ENCODE peak calls at places on chromosomes 13 and 19, in nine cellular contexts. J, A, Q, X, L, I, Y, T and H are unnamed samples.

GRCh38 chr13:36536546-36536945 is 104.3 kb downstream of the CCNA1 start:
- DNase-seq in Y (no peak), X (no peak), I (no peak), Q (no peak), J (no peak), L (no peak), A (no peak), T (no peak), H (no peak)

GRCh38 chr13:110216403-110217041 is 90.4 kb downstream of the COL4A1 start:
- DNase-seq in I (no peak), Y (no peak), T (no peak), X (no peak), J (peak; percentile 46), A (no peak), Q (no peak), L (peak; percentile 84), H (no peak)

GRCh38 chr13:47831265-47831664 is 169.8 kb downstream of the SUCLA2 start:
- DNase-seq in L (no peak), Q (no peak), Y (no peak), A (no peak), I (no peak), X (no peak), J (no peak), T (no peak), H (no peak)

GRCh38 chr19:46716013-46716671 is 772 bp downstream of the PRKD2 start:
- DNase-seq in A (no peak), I (peak; percentile 52), T (no peak), X (no peak), J (no peak), Q (peak; percentile 84), L (no peak), Y (no peak), H (no peak)

GRCh38 chr19:28067882-28068281 is 1145.1 kb downstream of the UQCRFS1 start:
- DNase-seq in L (no peak), J (no peak), T (no peak), Q (no peak), I (no peak), Y (no peak), X (no peak), A (no peak), H (no peak)

GRCh38 chr19:7292950-7293794 is 1.0 kb downstream of the INSR start:
- DNase-seq in Y (peak; percentile 80), Q (peak; percentile 85), L (peak; percentile 80), J (peak; percentile 54), I (peak; percentile 63), T (no peak), X (peak; percentile 20), A (no peak), H (peak; percentile 25)

GRCh38 chr19:40604647-40605200 is 3.6 kb downstream of the LTBP4 start:
- DNase-seq in J (no peak), X (no peak), L (peak; percentile 76), I (peak; percentile 53), Q (no peak), A (no peak), Y (no peak), T (peak; percentile 42), H (no peak)

GRCh38 chr13:66329988-66330429 is 900.1 kb downstream of the PCDH9 start:
- DNase-seq in I (no peak), T (no peak), J (no peak), Y (no peak), Q (no peak), A (no peak), L (no peak), X (no peak), H (no peak)

GRCh38 chr19:327291-328024 is 17.1 kb downstream of the MIER2 start:
- DNase-seq in X (no peak), T (no peak), Y (peak; percentile 63), A (no peak), Q (no peak), J (no peak), L (no peak), I (no peak), H (no peak)

GRCh38 chr19:17889609-17890214 is 18.0 kb downstream of the SLC5A5 start:
- DNase-seq in T (peak; percentile 67), Y (no peak), A (no peak), I (peak; percentile 47), L (no peak), X (peak; percentile 68), Q (no peak), J (no peak), H (peak; percentile 76)

GRCh38 chr19:38213911-38214625 is 10.0 kb downstream of the DPF1 start:
- DNase-seq in Q (no peak), J (no peak), T (peak; percentile 18), X (no peak), I (no peak), Y (no peak), A (no peak), L (no peak), H (no peak)

DNA sequence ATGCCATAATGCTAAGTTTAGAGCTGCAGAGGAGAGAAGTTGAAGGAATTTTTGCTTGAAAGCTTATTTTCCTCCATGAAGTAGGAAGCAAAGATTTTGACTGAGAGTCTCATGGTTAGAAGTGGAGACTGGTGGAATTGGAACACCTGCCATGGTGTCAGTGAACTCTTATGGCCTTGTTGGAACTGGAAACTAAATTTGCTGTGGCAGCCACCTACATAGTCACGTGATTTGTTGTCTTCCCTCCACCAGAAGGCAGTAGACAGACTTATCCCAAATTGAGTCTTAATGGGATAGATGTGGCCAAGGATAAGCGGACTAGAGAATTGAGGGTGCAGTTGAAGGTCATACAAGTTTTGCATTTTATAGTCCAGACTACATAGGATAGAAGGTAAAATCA is 22.1 kb downstream of the NDFIP2 start:
- DNase-seq in X (no peak), I (no peak), T (no peak), A (no peak), Y (no peak), L (no peak), J (no peak), Q (no peak), H (no peak)
- TF ChIP-seq CTCF in X (no peak), I (no peak), T (no peak), A (no peak), Y (no peak), L (no peak), J (no peak), Q (no peak), H (no peak)

GRCh38 chr19:54470276-54470887 is 2.7 kb downstream of the CDC42EP5 start:
- DNase-seq in J (no peak), T (no peak), L (no peak), X (no peak), Y (no peak), A (no peak), I (no peak), Q (no peak), H (no peak)
- TF ChIP-seq CTCF in J (no peak), T (no peak), L (no peak), X (no peak), Y (no peak), A (no peak), I (no peak), Q (no peak), H (no peak)

GRCh38 chr13:44917589-44918322 is 71.5 kb downstream of the NUFIP1 start:
- DNase-seq in X (peak; percentile 97), Y (peak; percentile 96), T (peak; percentile 92), Q (peak; percentile 96), J (peak; percentile 93), A (peak; percentile 77), L (peak; percentile 98), I (peak; percentile 97), H (peak; percentile 96)
- TF ChIP-seq CTCF in X (peak; percentile 83), Y (peak; percentile 51), T (no peak), Q (no peak), J (peak; percentile 41), A (peak; percentile 72), L (peak; percentile 48), I (no peak), H (peak; percentile 41)

GRCh38 chr13:27201661-27202060 is 30.1 kb upstream of the USP12 start:
- DNase-seq in A (no peak), T (peak; percentile 52), L (no peak), X (no peak), J (no peak), Y (no peak), Q (no peak), I (no peak), H (no peak)

GRCh38 chr13:27203186-27203585 is 31.6 kb upstream of the USP12 start:
- DNase-seq in Y (no peak), A (no peak), I (no peak), J (no peak), Q (no peak), T (no peak), L (no peak), X (no peak), H (no peak)

GRCh38 chr13:27199691-27200090 is 28.1 kb upstream of the USP12 start:
- DNase-seq in Y (no peak), J (no peak), A (no peak), X (no peak), L (no peak), I (no peak), Q (no peak), T (no peak), H (no peak)

GRCh38 chr13:27200413-27201066 is 28.9 kb upstream of the USP12 start:
- DNase-seq in J (no peak), I (no peak), Y (no peak), Q (no peak), X (no peak), A (no peak), T (peak; percentile 68), L (no peak), H (no peak)

GRCh38 chr13:27203854-27204253 is 32.2 kb upstream of the USP12 start:
- DNase-seq in L (no peak), X (no peak), Y (no peak), Q (no peak), J (no peak), T (peak; percentile 29), A (no peak), I (peak; percentile 26), H (no peak)
- TF ChIP-seq CTCF in L (peak; percentile 6), X (no peak), Y (peak; percentile 35), Q (peak; percentile 12), J (no peak), T (peak; percentile 47), A (peak; percentile 27), I (no peak), H (no peak)